ENCODE peak calls at places on chromosomes 6 and 20, in seven cellular contexts. D, F, C, X, V, Y and J are unnamed samples.

GRCh38 chr6:75350808-75351207 is 66.2 kb upstream of the TMEM30A start:
- DNase-seq in F (no peak), X (no peak), C (no peak), D (no peak), Y (no peak), V (no peak), J (no peak)

GRCh38 chr6:135054575-135055498 is at the start of gene HBS1L:
- DNase-seq in F (peak; percentile 96), V (peak; percentile 94), X (peak; percentile 94), C (peak; percentile 96), Y (peak; percentile 98), D (peak; percentile 87), J (peak; percentile 98)

GRCh38 chr6:108250240-108250866 is 10.5 kb downstream of the SNX3 start:
- DNase-seq in F (no peak), X (peak; percentile 4), Y (peak; percentile 44), V (no peak), C (no peak), D (no peak), J (no peak)

GRCh38 chr20:32523613-32524218 is 61.4 kb downstream of the NOL4L start:
- DNase-seq in V (no peak), F (no peak), D (no peak), Y (no peak), X (no peak), C (no peak), J (peak; percentile 13)

GRCh38 chr6:167095888-167096287 is 27.0 kb upstream of the CCR6 start:
- DNase-seq in F (no peak), X (no peak), D (no peak), V (no peak), Y (no peak), C (no peak), J (no peak)

GRCh38 chr6:80331522-80331921 is 225.1 kb downstream of the BCKDHB start:
- DNase-seq in C (no peak), F (no peak), D (no peak), V (no peak), X (no peak), Y (no peak), J (no peak)

GRCh38 chr6:143965503-143966171 is 42.4 kb downstream of the PLAGL1 start:
- DNase-seq in C (no peak), F (no peak), D (peak; percentile 44), X (peak; percentile 5), V (no peak), Y (peak; percentile 72), J (no peak)

GRCh38 chr20:59207742-59208357 is 44.2 kb downstream of the ZNF831 start:
- DNase-seq in Y (peak; percentile 16), F (peak; percentile 66), V (peak; percentile 61), D (no peak), C (peak; percentile 44), X (peak; percentile 18), J (peak; percentile 75)

GRCh38 chr6:170456334-170456733 is 96.8 kb downstream of the PSMB1 start:
- DNase-seq in V (no peak), C (no peak), X (no peak), Y (no peak), F (no peak), D (no peak), J (no peak)

GRCh38 chr6:97067045-97067444 is 142.5 kb downstream of the KLHL32 start:
- DNase-seq in C (no peak), D (no peak), V (no peak), F (no peak), Y (no peak), X (no peak), J (no peak)

GRCh38 chr20:58598271-58599015 is 52.6 kb upstream of the STX16 start:
- DNase-seq in C (peak; percentile 68), V (no peak), F (no peak), Y (peak; percentile 69), D (peak; percentile 31), X (no peak), J (no peak)

GRCh38 chr6:167129588-167129987 is 6.7 kb downstream of the CCR6 start:
- DNase-seq in V (no peak), X (no peak), F (no peak), Y (no peak), D (no peak), C (no peak), J (no peak)

GRCh38 chr6:155261146-155261900 is 2.5 kb upstream of the CLDN20 start:
- DNase-seq in C (no peak), D (no peak), Y (no peak), V (no peak), F (no peak), X (no peak), J (no peak)

GRCh38 chr6:110643175-110643574 is 166.8 kb upstream of the SLC22A16 start:
- DNase-seq in X (no peak), V (no peak), Y (peak; percentile 33), F (no peak), C (no peak), D (no peak), J (no peak)

GRCh38 chr6:23522751-23523527 is 603.1 kb upstream of the NRSN1 start:
- DNase-seq in Y (no peak), F (no peak), X (peak; percentile 34), V (no peak), C (no peak), D (no peak), J (no peak)

GRCh38 chr20:53194891-53195290 is 222.7 kb downstream of the TSHZ2 start:
- DNase-seq in X (no peak), D (no peak), C (no peak), Y (no peak), V (no peak), F (no peak), J (no peak)

GRCh38 chr6:104252276-104252675 is 607.4 kb downstream of the HACE1 start:
- DNase-seq in X (peak; percentile 68), V (no peak), C (no peak), F (no peak), D (no peak), Y (no peak), J (no peak)

DNA sequence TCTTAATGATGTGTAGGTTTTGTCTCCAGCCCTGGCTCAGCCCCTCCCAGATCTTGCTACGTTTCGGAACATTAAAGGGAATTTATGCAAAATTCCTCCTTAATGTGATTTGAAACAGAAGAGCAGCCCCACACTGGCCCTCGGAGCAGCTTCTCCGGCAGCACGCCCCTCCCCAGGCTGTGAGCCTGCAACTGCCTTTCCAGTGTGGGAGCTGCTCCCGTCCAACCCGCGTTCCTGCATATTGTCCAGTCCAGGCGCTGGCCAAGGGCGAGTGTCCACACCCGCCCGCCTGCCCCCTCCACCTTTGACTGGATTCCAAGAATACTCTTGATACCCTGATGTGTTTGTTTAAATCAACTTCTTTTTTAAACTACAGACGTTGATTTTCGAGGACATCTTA is 257.2 kb downstream of the TAF4 start:
- DNase-seq in V (no peak), D (no peak), C (no peak), Y (no peak), X (no peak), F (no peak), J (peak; percentile 36)
- TF ChIP-seq CTCF in V (no peak), D (no peak), C (no peak), Y (no peak), X (no peak), F (no peak), J (no peak)

GRCh38 chr6:34555328-34555727 is 801 bp downstream of the SPDEF start:
- DNase-seq in C (no peak), V (no peak), F (no peak), D (no peak), X (no peak), Y (no peak), J (no peak)
- H3K4me3 ChIP-seq in C (no peak overlapping the region), V (no peak overlapping the region), F (peak overlapping the region; percentile 35), D (no peak overlapping the region), X (peak overlapping the region; percentile 34), Y (no peak overlapping the region), J (peak overlapping the region; percentile 30)

GRCh38 chr6:13711384-13711725 is 280 bp downstream of the RANBP9 start:
- DNase-seq in F (no peak), C (no peak), V (no peak), X (peak; percentile 26), Y (no peak), D (no peak), J (no peak)
- TF ChIP-seq CTCF in F (no peak), C (peak; percentile 48), V (no peak), X (peak; percentile 14), Y (no peak), D (peak; percentile 13), J (peak; percentile 22)

DNA sequence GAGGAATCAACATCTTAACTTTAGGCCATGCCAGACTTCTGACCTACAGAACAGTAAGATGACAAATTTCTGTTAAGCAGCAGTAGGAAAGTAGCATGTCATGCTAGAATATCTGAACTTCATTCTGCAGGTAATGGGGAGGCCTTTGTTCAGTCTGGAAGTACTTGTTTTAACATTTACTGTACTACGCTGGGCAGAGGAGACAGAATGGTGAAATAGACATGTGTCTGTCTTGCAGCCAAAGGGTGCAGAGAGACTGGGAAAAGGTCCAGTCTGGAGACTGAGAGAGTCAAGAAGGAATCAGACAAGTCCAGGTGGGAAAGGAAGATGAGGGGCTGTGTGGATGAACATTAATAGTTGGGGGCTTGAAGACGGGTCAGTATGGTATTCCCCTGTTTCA is 17.5 kb upstream of the ZBTB2 start:
- DNase-seq in X (no peak), C (no peak), V (no peak), F (no peak), D (no peak), Y (no peak), J (no peak)
- H3K4me3 ChIP-seq in X (no peak overlapping the region), C (no peak overlapping the region), V (no peak overlapping the region), F (no peak overlapping the region), D (no peak overlapping the region), Y (no peak overlapping the region), J (no peak overlapping the region)